ENCODE peak calls at places on chromosomes 12 and 14, in eight cellular contexts. E is A549, Z is breast epithelium, Q is GM12878, W is ovary, A is esophagus squamous epithelium, M is HepG2, N is upper lobe of left lung. P is an unnamed sample.

GRCh38 chr14:94971750-94972149 is 185.6 kb downstream of the DICER1 start:
- DNase-seq in E (no peak), Z (no peak), Q (no peak), W (peak; percentile 35), A (no peak), M (no peak), N (no peak), P (peak; percentile 50)

GRCh38 chr14:67167420-67168109 is 21.7 kb upstream of the GARIN2 start:
- DNase-seq in E (no peak), Z (no peak), Q (no peak), W (no peak), A (no peak), M (peak; percentile 12), N (no peak), P (no peak)

GRCh38 chr12:117033382-117034045 is 65.7 kb downstream of the TESC start:
- DNase-seq in E (no peak), Z (no peak), Q (no peak), W (peak; percentile 60), A (no peak), M (no peak), N (no peak), P (no peak)

GRCh38 chr12:1582709-1583050 is 11.7 kb downstream of the FBXL14 start:
- DNase-seq in E (no peak), Z (no peak), Q (no peak), W (no peak), A (no peak), M (no peak), N (no peak), P (no peak)

GRCh38 chr12:50764861-50765324 is 992 bp downstream of the ATF1 start:
- DNase-seq in E (peak; percentile 58), Z (no peak), Q (no peak), W (no peak), A (no peak), M (peak; percentile 89), N (no peak), P (no peak)

GRCh38 chr12:96720363-96720705 is 186.7 kb upstream of the NEDD1 start:
- DNase-seq in E (peak; percentile 35), Z (no peak), Q (no peak), W (no peak), A (no peak), M (no peak), N (peak; percentile 43), P (no peak)

GRCh38 chr14:39733741-39734140 is 301.5 kb upstream of the FBXO33 start:
- DNase-seq in E (no peak), Z (no peak), Q (no peak), W (no peak), A (no peak), M (no peak), N (no peak), P (no peak)

GRCh38 chr12:75751769-75752471 is 240.5 kb upstream of the KRR1 start:
- DNase-seq in E (peak; percentile 23), Z (no peak), Q (no peak), W (no peak), A (no peak), M (peak; percentile 37), N (no peak), P (no peak)

GRCh38 chr14:102683399-102684275 is 91.2 kb downstream of the RCOR1 start:
- DNase-seq in E (no peak), Z (no peak), Q (no peak), W (no peak), A (no peak), M (peak; percentile 61), N (peak; percentile 77), P (no peak)

GRCh38 chr14:104767634-104767918 is 14.6 kb downstream of the SIVA1 start:
- DNase-seq in E (no peak), Z (no peak), Q (no peak), W (no peak), A (no peak), M (no peak), N (no peak), P (no peak)
- H3K4me3 ChIP-seq in E (no peak overlapping the region), Z (no peak overlapping the region), Q (no peak overlapping the region), W (no peak overlapping the region), A (no peak overlapping the region), M (peak overlapping the region; percentile 65), N (no peak overlapping the region), P (no peak overlapping the region)

DNA sequence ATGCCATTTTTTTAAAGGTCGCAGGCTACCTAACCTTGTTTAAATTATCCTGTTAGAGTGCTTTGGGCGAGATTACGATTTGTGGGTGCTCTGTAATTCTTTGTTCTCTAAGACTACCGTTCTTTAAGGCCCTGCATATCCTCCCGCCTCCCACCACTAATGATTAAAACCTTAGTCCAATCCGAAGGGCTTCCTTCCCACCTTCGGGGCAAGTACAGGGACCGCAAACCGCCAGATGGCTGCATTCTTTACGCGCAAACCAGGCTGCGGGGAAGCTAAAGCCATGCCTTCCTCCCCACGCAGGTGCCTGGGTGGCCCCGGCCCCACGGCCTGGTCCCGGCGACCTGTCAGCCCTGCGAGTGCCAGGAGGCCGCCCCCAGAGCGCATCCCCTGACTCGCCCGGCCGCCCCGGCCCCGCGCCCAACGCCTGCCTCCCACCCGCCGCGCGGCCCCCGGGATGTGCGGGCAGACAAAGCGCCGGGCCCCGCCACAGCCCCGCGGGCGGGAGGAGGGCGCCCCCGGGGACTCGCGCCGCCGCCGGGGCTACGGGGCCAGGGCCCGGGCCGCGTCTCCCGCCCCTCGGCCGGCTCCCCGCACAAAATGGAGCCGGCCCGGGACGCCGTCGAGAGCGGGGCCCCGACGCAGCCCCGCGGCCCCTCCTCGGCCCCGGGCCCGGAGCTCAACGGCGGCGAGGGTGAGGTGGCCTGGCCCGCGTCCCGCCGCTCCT is 672 bp downstream of the NFYB start:
- DNase-seq in E (peak; percentile 41), Z (no peak), Q (peak; percentile 7), W (peak; percentile 62), A (no peak), M (peak; percentile 47), N (peak; percentile 91), P (peak; percentile 51)
- TF ChIP-seq POLR2A in E (peak; percentile 52), Z (no peak), Q (peak; percentile 43), W (no peak), A (no peak), M (peak; percentile 87), N (no peak), P (no peak)

GRCh38 chr12:107490000-107490399 is 195.6 kb upstream of the PWP1 start:
- DNase-seq in E (no peak), Z (no peak), Q (peak; percentile 5), W (no peak), A (no peak), M (no peak), N (no peak), P (no peak)

GRCh38 chr12:107493135-107493494 is 192.5 kb upstream of the PWP1 start:
- DNase-seq in E (no peak), Z (no peak), Q (no peak), W (no peak), A (no peak), M (no peak), N (no peak), P (no peak)

GRCh38 chr12:107492393-107493134 is 193.0 kb upstream of the PWP1 start:
- DNase-seq in E (no peak), Z (no peak), Q (no peak), W (no peak), A (no peak), M (peak; percentile 40), N (no peak), P (no peak)

GRCh38 chr12:107493646-107494045 is 192.0 kb upstream of the PWP1 start:
- DNase-seq in E (no peak), Z (no peak), Q (no peak), W (no peak), A (no peak), M (no peak), N (no peak), P (no peak)

GRCh38 chr12:107491856-107492255 is 193.7 kb upstream of the PWP1 start:
- DNase-seq in E (no peak), Z (no peak), Q (no peak), W (no peak), A (no peak), M (no peak), N (no peak), P (no peak)
- H3K4me1 ChIP-seq in E (peaks cover 38% of the 10 kb centered on the region), Z (no peaks in the 10 kb centered on the region), Q (peaks cover 11% of the 10 kb centered on the region), W (no peaks in the 10 kb centered on the region), A (no peaks in the 10 kb centered on the region), M (peaks cover 31% of the 10 kb centered on the region), N (peaks cover 5% of the 10 kb centered on the region), P (no peaks in the 10 kb centered on the region)

GRCh38 chr12:67693895-67694294 is 45.4 kb downstream of the DYRK2 start:
- DNase-seq in E (no peak), Z (no peak), Q (no peak), W (no peak), A (no peak), M (no peak), N (no peak), P (no peak)

GRCh38 chr12:67691220-67691619 is 42.7 kb downstream of the DYRK2 start:
- DNase-seq in E (no peak), Z (no peak), Q (no peak), W (no peak), A (no peak), M (no peak), N (no peak), P (no peak)

GRCh38 chr12:67690656-67691055 is 42.1 kb downstream of the DYRK2 start:
- DNase-seq in E (no peak), Z (no peak), Q (no peak), W (no peak), A (no peak), M (no peak), N (no peak), P (no peak)

GRCh38 chr12:67692966-67693365 is 44.4 kb downstream of the DYRK2 start:
- DNase-seq in E (no peak), Z (no peak), Q (no peak), W (no peak), A (no peak), M (no peak), N (no peak), P (no peak)

DNA sequence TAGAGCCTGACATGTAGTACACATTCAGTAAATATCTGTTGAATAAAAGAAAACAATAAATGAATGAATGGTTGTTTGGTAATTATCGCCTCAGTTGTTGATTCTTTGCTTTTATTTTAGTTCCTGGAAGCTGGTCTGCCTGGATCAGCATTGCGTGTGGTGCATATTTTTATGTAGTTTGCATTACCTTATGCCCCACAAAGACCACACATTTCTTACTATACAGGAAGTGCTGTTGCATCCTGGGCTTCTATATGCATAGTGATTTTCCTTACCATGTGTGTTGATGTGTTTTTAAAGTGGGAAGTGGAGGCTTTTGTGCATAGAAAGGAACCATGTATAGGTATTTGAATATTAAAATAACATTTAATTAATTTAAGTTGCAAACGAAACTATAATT is 43.6 kb downstream of the DYRK2 start:
- DNase-seq in E (no peak), Z (no peak), Q (no peak), W (no peak), A (no peak), M (no peak), N (no peak), P (no peak)
- H3K4me3 ChIP-seq in E (no peak overlapping the region), Z (no peak overlapping the region), Q (no peak overlapping the region), W (no peak overlapping the region), A (no peak overlapping the region), M (no peak overlapping the region), N (no peak overlapping the region), P (no peak overlapping the region)

GRCh38 chr12:64222011-64222765 is at the start of gene KICS2:
- DNase-seq in E (peak; percentile 90), Z (peak; percentile 89), Q (peak; percentile 69), W (peak; percentile 95), A (peak; percentile 55), M (peak; percentile 82), N (peak; percentile 98), P (peak; percentile 91)
- TF ChIP-seq POLR2A in E (peak; percentile 90), Z (peak; percentile 93), Q (peak; percentile 99), W (peak; percentile 92), A (peak; percentile 72), M (peak; percentile 91), N (peak; percentile 65), P (peak; percentile 55)

GRCh38 chr12:92442782-92443181 is 260.0 kb upstream of the PLEKHG7 start:
- DNase-seq in E (no peak), Z (no peak), Q (no peak), W (no peak), A (no peak), M (no peak), N (no peak), P (no peak)
- H3K4me1 ChIP-seq in E (peaks cover 28% of the 10 kb centered on the region), Z (no peaks in the 10 kb centered on the region), Q (peaks cover 60% of the 10 kb centered on the region), W (peaks cover 7% of the 10 kb centered on the region), A (peaks cover 8% of the 10 kb centered on the region), M (no peaks in the 10 kb centered on the region), N (no peaks in the 10 kb centered on the region), P (peaks cover 4% of the 10 kb centered on the region)

P was measured in uterus.